ENCODE peak calls at places on chromosome 1, in seven cellular contexts. G, J, T, A, N, O and X are unnamed samples.

GRCh38 chr1:186298851-186299250 is 76.2 kb downstream of the TPR start:
- DNase-seq in O (no peak), N (no peak), J (no peak), T (no peak), A (no peak), G (no peak), X (no peak)

GRCh38 chr1:54542120-54542961 is 5.7 kb upstream of the ACOT11 start:
- DNase-seq in T (peak; percentile 88), G (peak; percentile 95), O (peak; percentile 72), J (no peak), A (peak; percentile 88), N (peak; percentile 30), X (peak; percentile 96)

GRCh38 chr1:83583351-83584014 is 415.4 kb downstream of the TTLL7 start:
- DNase-seq in T (no peak), J (no peak), O (no peak), G (no peak), N (peak; percentile 28), A (no peak), X (peak; percentile 53)

GRCh38 chr1:3779912-3780416 is 7.4 kb downstream of the SMIM1 start:
- DNase-seq in J (no peak), N (no peak), G (no peak), A (no peak), O (no peak), T (no peak), X (no peak)

GRCh38 chr1:1907098-1907736 is 7.8 kb upstream of the CALML6 start:
- DNase-seq in A (no peak), J (no peak), O (no peak), N (peak; percentile 42), G (peak; percentile 77), T (no peak), X (peak; percentile 10)

GRCh38 chr1:211551628-211552465 is 27.1 kb downstream of the SLC30A1 start:
- DNase-seq in G (peak; percentile 49), N (peak; percentile 74), O (no peak), T (no peak), A (no peak), J (no peak), X (no peak)

GRCh38 chr1:197145451-197146029 is 929 bp downstream of the ASPM start:
- DNase-seq in G (no peak), J (no peak), T (no peak), O (no peak), A (no peak), N (peak; percentile 31), X (no peak)

GRCh38 chr1:1307261-1307907 is 346 bp downstream of the ACAP3 start:
- DNase-seq in T (no peak), O (no peak), N (no peak), J (no peak), A (no peak), G (no peak), X (no peak)

GRCh38 chr1:118986291-118986838 is 1.8 kb downstream of the TBX15 start:
- DNase-seq in N (no peak), A (no peak), T (no peak), G (no peak), J (no peak), O (no peak), X (no peak)

GRCh38 chr1:37995773-37996379 is 6.1 kb upstream of the SF3A3 start:
- DNase-seq in A (no peak), O (peak; percentile 61), N (peak; percentile 96), J (no peak), T (peak; percentile 81), G (no peak), X (no peak)

GRCh38 chr1:110948038-110948810 is 15.5 kb downstream of the LRIF1 start:
- DNase-seq in O (no peak), A (no peak), G (no peak), T (no peak), J (no peak), N (peak; percentile 10), X (no peak)

GRCh38 chr1:6359568-6360496 is 33.7 kb downstream of the ACOT7 start:
- DNase-seq in O (no peak), A (no peak), T (no peak), J (no peak), N (peak; percentile 82), G (no peak), X (peak; percentile 29)

GRCh38 chr1:213393860-213394259 is 342.8 kb downstream of the RPS6KC1 start:
- DNase-seq in N (no peak), G (no peak), O (no peak), T (no peak), A (no peak), J (no peak), X (peak; percentile 62)

GRCh38 chr1:205578780-205579571 is 52.8 kb downstream of the ELK4 start:
- DNase-seq in G (no peak), N (no peak), A (no peak), T (no peak), J (no peak), O (no peak), X (peak; percentile 12)